ENCODE peak calls at places on chromosomes 7 and 10, in eight cellular contexts. One of them, this sample, is unnamed.

GRCh38 chr7:116258734-116259133 is 48.4 kb downstream of the TES start:
- DNase-seq in activated CD8-positive, alpha-beta T cell treated with anti-CD3 and anti-CD28 coated beads, Interleukin-2, amount 10 ng/mL, durations not matched to agents 7 days and 5 days: peak; percentile 54
- DNase-seq in stimulated activated CD4-positive, alpha-beta T cell treated with anti-CD3 and anti-CD28 coated beads, Interleukin-15, amount 100 ng/mL, for 1 hour: no peak
- DNase-seq in IMR-90: peak; percentile 79
- DNase-seq in NCI-H146: peak; percentile 2
- DNase-seq in T-helper 1 cell: no peak
- DNase-seq in WERI-Rb-1: no peak
- DNase-seq in GM13976: peak; percentile 30
- DNase-seq in this sample: peak; percentile 79

GRCh38 chr7:2049111-2049781 is 183.5 kb downstream of the MAD1L1 start:
- DNase-seq in activated CD8-positive, alpha-beta T cell treated with anti-CD3 and anti-CD28 coated beads, Interleukin-2, amount 10 ng/mL, durations not matched to agents 7 days and 5 days: no peak
- DNase-seq in stimulated activated CD4-positive, alpha-beta T cell treated with anti-CD3 and anti-CD28 coated beads, Interleukin-15, amount 100 ng/mL, for 1 hour: no peak
- DNase-seq in T-helper 1 cell: no peak
- DNase-seq in IMR-90: no peak
- DNase-seq in WERI-Rb-1: no peak
- DNase-seq in GM13976: no peak
- DNase-seq in NCI-H146: no peak
- DNase-seq in this sample: no peak

GRCh38 chr7:157474685-157475084 is 137.9 kb downstream of the DNAJB6 start:
- DNase-seq in WERI-Rb-1: peak; percentile 76
- DNase-seq in stimulated activated CD4-positive, alpha-beta T cell treated with anti-CD3 and anti-CD28 coated beads, Interleukin-15, amount 100 ng/mL, for 1 hour: no peak
- DNase-seq in T-helper 1 cell: no peak
- DNase-seq in GM13976: no peak
- DNase-seq in activated CD8-positive, alpha-beta T cell treated with anti-CD3 and anti-CD28 coated beads, Interleukin-2, amount 10 ng/mL, durations not matched to agents 7 days and 5 days: no peak
- DNase-seq in IMR-90: no peak
- DNase-seq in NCI-H146: no peak
- DNase-seq in this sample: peak; percentile 75

GRCh38 chr7:99131290-99131689 is 12.6 kb downstream of the SMURF1 start:
- DNase-seq in stimulated activated CD4-positive, alpha-beta T cell treated with anti-CD3 and anti-CD28 coated beads, Interleukin-15, amount 100 ng/mL, for 1 hour: no peak
- DNase-seq in activated CD8-positive, alpha-beta T cell treated with anti-CD3 and anti-CD28 coated beads, Interleukin-2, amount 10 ng/mL, durations not matched to agents 7 days and 5 days: no peak
- DNase-seq in NCI-H146: no peak
- DNase-seq in T-helper 1 cell: no peak
- DNase-seq in IMR-90: no peak
- DNase-seq in WERI-Rb-1: no peak
- DNase-seq in GM13976: no peak
- DNase-seq in this sample: no peak

GRCh38 chr7:139950881-139951525 is 111.7 kb downstream of the PARP12 start:
- DNase-seq in T-helper 1 cell: no peak
- DNase-seq in NCI-H146: peak; percentile 68
- DNase-seq in GM13976: no peak
- DNase-seq in stimulated activated CD4-positive, alpha-beta T cell treated with anti-CD3 and anti-CD28 coated beads, Interleukin-15, amount 100 ng/mL, for 1 hour: no peak
- DNase-seq in WERI-Rb-1: no peak
- DNase-seq in activated CD8-positive, alpha-beta T cell treated with anti-CD3 and anti-CD28 coated beads, Interleukin-2, amount 10 ng/mL, durations not matched to agents 7 days and 5 days: no peak
- DNase-seq in IMR-90: no peak
- DNase-seq in this sample: peak; percentile 97

GRCh38 chr7:5396999-5397656 is 26.5 kb downstream of the TNRC18 start:
- DNase-seq in T-helper 1 cell: peak; percentile 82
- DNase-seq in activated CD8-positive, alpha-beta T cell treated with anti-CD3 and anti-CD28 coated beads, Interleukin-2, amount 10 ng/mL, durations not matched to agents 7 days and 5 days: peak; percentile 93
- DNase-seq in IMR-90: peak; percentile 89
- DNase-seq in GM13976: peak; percentile 96
- DNase-seq in NCI-H146: no peak
- DNase-seq in WERI-Rb-1: no peak
- DNase-seq in stimulated activated CD4-positive, alpha-beta T cell treated with anti-CD3 and anti-CD28 coated beads, Interleukin-15, amount 100 ng/mL, for 1 hour: peak; percentile 64
- DNase-seq in this sample: peak; percentile 99

GRCh38 chr7:4791101-4791737 is 15.8 kb downstream of the AP5Z1 start:
- DNase-seq in NCI-H146: no peak
- DNase-seq in WERI-Rb-1: no peak
- DNase-seq in IMR-90: no peak
- DNase-seq in T-helper 1 cell: no peak
- DNase-seq in stimulated activated CD4-positive, alpha-beta T cell treated with anti-CD3 and anti-CD28 coated beads, Interleukin-15, amount 100 ng/mL, for 1 hour: no peak
- DNase-seq in GM13976: no peak
- DNase-seq in activated CD8-positive, alpha-beta T cell treated with anti-CD3 and anti-CD28 coated beads, Interleukin-2, amount 10 ng/mL, durations not matched to agents 7 days and 5 days: no peak
- DNase-seq in this sample: no peak

GRCh38 chr10:3955954-3956617 is 171.1 kb upstream of the KLF6 start:
- DNase-seq in stimulated activated CD4-positive, alpha-beta T cell treated with anti-CD3 and anti-CD28 coated beads, Interleukin-15, amount 100 ng/mL, for 1 hour: no peak
- DNase-seq in WERI-Rb-1: no peak
- DNase-seq in GM13976: no peak
- DNase-seq in activated CD8-positive, alpha-beta T cell treated with anti-CD3 and anti-CD28 coated beads, Interleukin-2, amount 10 ng/mL, durations not matched to agents 7 days and 5 days: no peak
- DNase-seq in IMR-90: no peak
- DNase-seq in NCI-H146: peak; percentile 100
- DNase-seq in T-helper 1 cell: no peak
- DNase-seq in this sample: peak; percentile 99

GRCh38 chr10:124677871-124678565 is 66.2 kb downstream of the FAM53B start:
- DNase-seq in IMR-90: peak; percentile 38
- DNase-seq in stimulated activated CD4-positive, alpha-beta T cell treated with anti-CD3 and anti-CD28 coated beads, Interleukin-15, amount 100 ng/mL, for 1 hour: no peak
- DNase-seq in T-helper 1 cell: no peak
- DNase-seq in activated CD8-positive, alpha-beta T cell treated with anti-CD3 and anti-CD28 coated beads, Interleukin-2, amount 10 ng/mL, durations not matched to agents 7 days and 5 days: no peak
- DNase-seq in GM13976: no peak
- DNase-seq in NCI-H146: no peak
- DNase-seq in WERI-Rb-1: no peak
- DNase-seq in this sample: no peak

GRCh38 chr10:121553455-121553854 is 44.8 kb downstream of the FGFR2 start:
- DNase-seq in NCI-H146: peak; percentile 80
- DNase-seq in stimulated activated CD4-positive, alpha-beta T cell treated with anti-CD3 and anti-CD28 coated beads, Interleukin-15, amount 100 ng/mL, for 1 hour: no peak
- DNase-seq in WERI-Rb-1: no peak
- DNase-seq in activated CD8-positive, alpha-beta T cell treated with anti-CD3 and anti-CD28 coated beads, Interleukin-2, amount 10 ng/mL, durations not matched to agents 7 days and 5 days: no peak
- DNase-seq in GM13976: no peak
- DNase-seq in T-helper 1 cell: no peak
- DNase-seq in IMR-90: no peak
- DNase-seq in this sample: peak; percentile 64

GRCh38 chr7:1742555-1743303 is 72.7 kb downstream of the ELFN1 start:
- DNase-seq in GM13976: peak; percentile 76
- DNase-seq in activated CD8-positive, alpha-beta T cell treated with anti-CD3 and anti-CD28 coated beads, Interleukin-2, amount 10 ng/mL, durations not matched to agents 7 days and 5 days: peak; percentile 38
- DNase-seq in T-helper 1 cell: no peak
- DNase-seq in stimulated activated CD4-positive, alpha-beta T cell treated with anti-CD3 and anti-CD28 coated beads, Interleukin-15, amount 100 ng/mL, for 1 hour: no peak
- DNase-seq in WERI-Rb-1: no peak
- DNase-seq in NCI-H146: peak; percentile 45
- DNase-seq in IMR-90: peak; percentile 14
- DNase-seq in this sample: peak; percentile 50

GRCh38 chr7:37205451-37205850 is 243.2 kb downstream of the ELMO1 start:
- DNase-seq in stimulated activated CD4-positive, alpha-beta T cell treated with anti-CD3 and anti-CD28 coated beads, Interleukin-15, amount 100 ng/mL, for 1 hour: no peak
- DNase-seq in activated CD8-positive, alpha-beta T cell treated with anti-CD3 and anti-CD28 coated beads, Interleukin-2, amount 10 ng/mL, durations not matched to agents 7 days and 5 days: no peak
- DNase-seq in NCI-H146: no peak
- DNase-seq in WERI-Rb-1: no peak
- DNase-seq in GM13976: no peak
- DNase-seq in IMR-90: no peak
- DNase-seq in T-helper 1 cell: no peak
- DNase-seq in this sample: no peak

GRCh38 chr7:116951366-116952292 is 1.7 kb upstream of the ST7 start:
- DNase-seq in stimulated activated CD4-positive, alpha-beta T cell treated with anti-CD3 and anti-CD28 coated beads, Interleukin-15, amount 100 ng/mL, for 1 hour: no peak
- DNase-seq in activated CD8-positive, alpha-beta T cell treated with anti-CD3 and anti-CD28 coated beads, Interleukin-2, amount 10 ng/mL, durations not matched to agents 7 days and 5 days: no peak
- DNase-seq in GM13976: no peak
- DNase-seq in T-helper 1 cell: no peak
- DNase-seq in NCI-H146: no peak
- DNase-seq in IMR-90: no peak
- DNase-seq in WERI-Rb-1: no peak
- DNase-seq in this sample: peak; percentile 72

GRCh38 chr7:80724249-80724871 is 85.9 kb downstream of the CD36 start:
- DNase-seq in stimulated activated CD4-positive, alpha-beta T cell treated with anti-CD3 and anti-CD28 coated beads, Interleukin-15, amount 100 ng/mL, for 1 hour: no peak
- DNase-seq in NCI-H146: no peak
- DNase-seq in T-helper 1 cell: no peak
- DNase-seq in activated CD8-positive, alpha-beta T cell treated with anti-CD3 and anti-CD28 coated beads, Interleukin-2, amount 10 ng/mL, durations not matched to agents 7 days and 5 days: no peak
- DNase-seq in GM13976: no peak
- DNase-seq in IMR-90: peak; percentile 89
- DNase-seq in WERI-Rb-1: no peak
- DNase-seq in this sample: no peak

GRCh38 chr7:71633571-71634008 is 501.6 kb downstream of the GALNT17 start:
- DNase-seq in NCI-H146: no peak
- DNase-seq in T-helper 1 cell: no peak
- DNase-seq in WERI-Rb-1: no peak
- DNase-seq in activated CD8-positive, alpha-beta T cell treated with anti-CD3 and anti-CD28 coated beads, Interleukin-2, amount 10 ng/mL, durations not matched to agents 7 days and 5 days: no peak
- DNase-seq in GM13976: no peak
- DNase-seq in stimulated activated CD4-positive, alpha-beta T cell treated with anti-CD3 and anti-CD28 coated beads, Interleukin-15, amount 100 ng/mL, for 1 hour: no peak
- DNase-seq in IMR-90: peak; percentile 3
- DNase-seq in this sample: peak; percentile 65

GRCh38 chr10:239109-239508 is 103.9 kb downstream of the ZMYND11 start:
- DNase-seq in NCI-H146: peak; percentile 83
- DNase-seq in IMR-90: peak; percentile 29
- DNase-seq in GM13976: no peak
- DNase-seq in T-helper 1 cell: no peak
- DNase-seq in stimulated activated CD4-positive, alpha-beta T cell treated with anti-CD3 and anti-CD28 coated beads, Interleukin-15, amount 100 ng/mL, for 1 hour: no peak
- DNase-seq in WERI-Rb-1: no peak
- DNase-seq in activated CD8-positive, alpha-beta T cell treated with anti-CD3 and anti-CD28 coated beads, Interleukin-2, amount 10 ng/mL, durations not matched to agents 7 days and 5 days: no peak
- DNase-seq in this sample: peak; percentile 55

GRCh38 chr7:57071-57470 is 135.3 kb upstream of the FAM20C start:
- DNase-seq in NCI-H146: no peak
- DNase-seq in WERI-Rb-1: no peak
- DNase-seq in stimulated activated CD4-positive, alpha-beta T cell treated with anti-CD3 and anti-CD28 coated beads, Interleukin-15, amount 100 ng/mL, for 1 hour: no peak
- DNase-seq in IMR-90: no peak
- DNase-seq in T-helper 1 cell: no peak
- DNase-seq in GM13976: no peak
- DNase-seq in activated CD8-positive, alpha-beta T cell treated with anti-CD3 and anti-CD28 coated beads, Interleukin-2, amount 10 ng/mL, durations not matched to agents 7 days and 5 days: no peak
- DNase-seq in this sample: no peak

This sample was measured in DMS53.